ENCODE peak calls at places on chromosomes 5 and 9, in six cellular contexts. One of them, this sample, is unnamed.

GRCh38 chr5:147892696-147893296 is 13.5 kb downstream of the C5orf46 start:
- DNase-seq in GM23248: no peak
- DNase-seq in PC-3: peak; percentile 99
- DNase-seq in HCT116: peak; percentile 16
- DNase-seq in SK-N-SH: no peak
- DNase-seq in neural progenitor cell: peak; percentile 3
- DNase-seq in this sample: no peak

GRCh38 chr9:89528131-89528530 is 30.2 kb upstream of the SEMA4D start:
- DNase-seq in PC-3: no peak
- DNase-seq in HCT116: no peak
- DNase-seq in neural progenitor cell: no peak
- DNase-seq in GM23248: no peak
- DNase-seq in SK-N-SH: no peak
- DNase-seq in this sample: no peak

GRCh38 chr5:143229426-143229895 is 174.0 kb downstream of the NR3C1 start:
- DNase-seq in HCT116: no peak
- DNase-seq in GM23248: no peak
- DNase-seq in neural progenitor cell: peak; percentile 10
- DNase-seq in SK-N-SH: no peak
- DNase-seq in PC-3: no peak
- DNase-seq in this sample: peak; percentile 46

GRCh38 chr5:142000176-142000575 is 12.7 kb downstream of the GNPDA1 start:
- DNase-seq in PC-3: no peak
- DNase-seq in SK-N-SH: no peak
- DNase-seq in GM23248: no peak
- DNase-seq in neural progenitor cell: no peak
- DNase-seq in HCT116: no peak
- DNase-seq in this sample: no peak

GRCh38 chr5:172950176-172950965 is 8.9 kb upstream of the RPL26L1 start:
- DNase-seq in PC-3: no peak
- DNase-seq in SK-N-SH: no peak
- DNase-seq in HCT116: no peak
- DNase-seq in GM23248: no peak
- DNase-seq in neural progenitor cell: no peak
- DNase-seq in this sample: no peak

GRCh38 chr9:97859346-97859745 is 6.3 kb downstream of the FOXE1 start:
- DNase-seq in GM23248: no peak
- DNase-seq in neural progenitor cell: no peak
- DNase-seq in SK-N-SH: no peak
- DNase-seq in HCT116: no peak
- DNase-seq in PC-3: no peak
- DNase-seq in this sample: no peak

GRCh38 chr5:176870110-176870591 is 29.0 kb downstream of the HK3 start:
- DNase-seq in neural progenitor cell: peak; percentile 87
- DNase-seq in HCT116: peak; percentile 57
- DNase-seq in PC-3: peak; percentile 47
- DNase-seq in GM23248: peak; percentile 73
- DNase-seq in SK-N-SH: peak; percentile 84
- DNase-seq in this sample: peak; percentile 9

GRCh38 chr9:126504977-126505455 is 108.7 kb upstream of the LMX1B start:
- DNase-seq in neural progenitor cell: no peak
- DNase-seq in GM23248: no peak
- DNase-seq in HCT116: no peak
- DNase-seq in SK-N-SH: no peak
- DNase-seq in PC-3: no peak
- DNase-seq in this sample: no peak

GRCh38 chr9:136643596-136644342 is 18.9 kb upstream of the EGFL7 start:
- DNase-seq in HCT116: no peak
- DNase-seq in GM23248: no peak
- DNase-seq in PC-3: no peak
- DNase-seq in SK-N-SH: no peak
- DNase-seq in neural progenitor cell: peak; percentile 45
- DNase-seq in this sample: no peak

GRCh38 chr9:121861501-121862180 is 210.2 kb downstream of the DAB2IP start:
- DNase-seq in HCT116: peak; percentile 31
- DNase-seq in PC-3: peak; percentile 32
- DNase-seq in neural progenitor cell: peak; percentile 72
- DNase-seq in GM23248: peak; percentile 50
- DNase-seq in SK-N-SH: peak; percentile 61
- DNase-seq in this sample: no peak

GRCh38 chr9:74953235-74953741 is 576 bp upstream of the C9orf40 start:
- DNase-seq in HCT116: no peak
- DNase-seq in neural progenitor cell: peak; percentile 12
- DNase-seq in GM23248: peak; percentile 69
- DNase-seq in SK-N-SH: no peak
- DNase-seq in PC-3: no peak
- DNase-seq in this sample: no peak

GRCh38 chr9:5920860-5921328 is 30.2 kb downstream of the MLANA start:
- DNase-seq in SK-N-SH: no peak
- DNase-seq in neural progenitor cell: no peak
- DNase-seq in HCT116: no peak
- DNase-seq in GM23248: peak; percentile 82
- DNase-seq in PC-3: no peak
- DNase-seq in this sample: no peak

GRCh38 chr9:122164286-122164685 is 4.6 kb downstream of the MORN5 start:
- DNase-seq in HCT116: no peak
- DNase-seq in SK-N-SH: no peak
- DNase-seq in GM23248: no peak
- DNase-seq in PC-3: no peak
- DNase-seq in neural progenitor cell: no peak
- DNase-seq in this sample: no peak

GRCh38 chr5:143147918-143148317 is 255.6 kb downstream of the NR3C1 start:
- DNase-seq in neural progenitor cell: no peak
- DNase-seq in PC-3: no peak
- DNase-seq in HCT116: no peak
- DNase-seq in SK-N-SH: no peak
- DNase-seq in GM23248: no peak
- DNase-seq in this sample: no peak

GRCh38 chr5:38681024-38681805 is 124.8 kb upstream of the LIFR start:
- DNase-seq in GM23248: no peak
- DNase-seq in neural progenitor cell: no peak
- DNase-seq in PC-3: no peak
- DNase-seq in SK-N-SH: no peak
- DNase-seq in HCT116: no peak
- DNase-seq in this sample: no peak

GRCh38 chr5:110865400-110866094 is 126.7 kb downstream of the SLC25A46 start:
- DNase-seq in HCT116: peak; percentile 22
- DNase-seq in SK-N-SH: peak; percentile 34
- DNase-seq in PC-3: peak; percentile 68
- DNase-seq in neural progenitor cell: peak; percentile 72
- DNase-seq in GM23248: peak; percentile 51
- DNase-seq in this sample: peak; percentile 41

GRCh38 chr9:69173891-69174644 is at the start of gene TJP2:
- DNase-seq in neural progenitor cell: peak; percentile 85
- DNase-seq in GM23248: peak; percentile 83
- DNase-seq in HCT116: no peak
- DNase-seq in SK-N-SH: peak; percentile 87
- DNase-seq in PC-3: no peak
- DNase-seq in this sample: peak; percentile 76

GRCh38 chr9:131713016-131713415 is 26.9 kb downstream of the RAPGEF1 start:
- DNase-seq in SK-N-SH: no peak
- DNase-seq in GM23248: no peak
- DNase-seq in HCT116: no peak
- DNase-seq in PC-3: no peak
- DNase-seq in neural progenitor cell: no peak
- DNase-seq in this sample: no peak

GRCh38 chr5:139919308-139919707 is 123.7 kb downstream of the PSD2 start:
- DNase-seq in GM23248: peak; percentile 54
- DNase-seq in PC-3: no peak
- DNase-seq in SK-N-SH: no peak
- DNase-seq in neural progenitor cell: no peak
- DNase-seq in HCT116: no peak
- DNase-seq in this sample: no peak

GRCh38 chr9:10265102-10265708 is 347.6 kb downstream of the PTPRD start:
- DNase-seq in neural progenitor cell: no peak
- DNase-seq in SK-N-SH: no peak
- DNase-seq in HCT116: no peak
- DNase-seq in GM23248: peak; percentile 33
- DNase-seq in PC-3: peak; percentile 20
- DNase-seq in this sample: no peak

GRCh38 chr9:20255052-20255451 is 367.2 kb downstream of the MLLT3 start:
- DNase-seq in GM23248: no peak
- DNase-seq in PC-3: no peak
- DNase-seq in SK-N-SH: peak; percentile 45
- DNase-seq in neural progenitor cell: no peak
- DNase-seq in HCT116: no peak
- DNase-seq in this sample: no peak

GRCh38 chr5:71873202-71873601 is 154.1 kb downstream of the CARTPT start:
- DNase-seq in GM23248: no peak
- DNase-seq in HCT116: no peak
- DNase-seq in neural progenitor cell: no peak
- DNase-seq in PC-3: no peak
- DNase-seq in SK-N-SH: no peak
- DNase-seq in this sample: no peak

GRCh38 chr9:98861881-98862501 is 54.5 kb downstream of the GALNT12 start:
- DNase-seq in neural progenitor cell: no peak
- DNase-seq in PC-3: peak; percentile 93
- DNase-seq in HCT116: no peak
- DNase-seq in GM23248: peak; percentile 99
- DNase-seq in SK-N-SH: no peak
- DNase-seq in this sample: no peak

GRCh38 chr9:8600914-8601680 is 801.5 kb upstream of the DMAC1 start:
- DNase-seq in neural progenitor cell: no peak
- DNase-seq in PC-3: no peak
- DNase-seq in SK-N-SH: no peak
- DNase-seq in GM23248: no peak
- DNase-seq in HCT116: no peak
- DNase-seq in this sample: no peak

GRCh38 chr5:50965621-50966362 is 299.4 kb downstream of the PARP8 start:
- DNase-seq in neural progenitor cell: peak; percentile 59
- DNase-seq in HCT116: no peak
- DNase-seq in PC-3: no peak
- DNase-seq in SK-N-SH: peak; percentile 40
- DNase-seq in GM23248: no peak
- DNase-seq in this sample: no peak

GRCh38 chr5:129743541-129744187 is 4.2 kb upstream of the MINAR2 start:
- DNase-seq in SK-N-SH: no peak
- DNase-seq in GM23248: no peak
- DNase-seq in neural progenitor cell: peak; percentile 29
- DNase-seq in PC-3: no peak
- DNase-seq in HCT116: no peak
- DNase-seq in this sample: no peak

GRCh38 chr5:172910828-172911627 is 48.2 kb upstream of the RPL26L1 start:
- DNase-seq in neural progenitor cell: peak; percentile 31
- DNase-seq in SK-N-SH: peak; percentile 75
- DNase-seq in GM23248: peak; percentile 95
- DNase-seq in PC-3: peak; percentile 51
- DNase-seq in HCT116: peak; percentile 21
- DNase-seq in this sample: no peak

GRCh38 chr9:72856985-72857631 is 95.7 kb downstream of the ALDH1A1 start:
- DNase-seq in GM23248: peak; percentile 78
- DNase-seq in SK-N-SH: peak; percentile 18
- DNase-seq in PC-3: peak; percentile 65
- DNase-seq in HCT116: peak; percentile 65
- DNase-seq in neural progenitor cell: peak; percentile 46
- DNase-seq in this sample: peak; percentile 72

GRCh38 chr5:173829826-173830225 is 58.3 kb upstream of the CPEB4 start:
- DNase-seq in SK-N-SH: no peak
- DNase-seq in neural progenitor cell: no peak
- DNase-seq in PC-3: peak; percentile 80
- DNase-seq in HCT116: no peak
- DNase-seq in GM23248: peak; percentile 76
- DNase-seq in this sample: no peak

GRCh38 chr9:124812401-124813016 is 35.6 kb downstream of the OLFML2A start:
- DNase-seq in SK-N-SH: peak; percentile 51
- DNase-seq in neural progenitor cell: peak; percentile 16
- DNase-seq in PC-3: peak; percentile 84
- DNase-seq in GM23248: peak; percentile 97
- DNase-seq in HCT116: peak; percentile 84
- DNase-seq in this sample: no peak

GRCh38 chr5:55665065-55665464 is 47.1 kb downstream of the SLC38A9 start:
- DNase-seq in PC-3: no peak
- DNase-seq in HCT116: no peak
- DNase-seq in GM23248: peak; percentile 74
- DNase-seq in neural progenitor cell: no peak
- DNase-seq in SK-N-SH: no peak
- DNase-seq in this sample: no peak

GRCh38 chr5:57784106-57784505 is 301.5 kb upstream of the ACTBL2 start:
- DNase-seq in GM23248: peak; percentile 51
- DNase-seq in neural progenitor cell: no peak
- DNase-seq in PC-3: no peak
- DNase-seq in HCT116: no peak
- DNase-seq in SK-N-SH: no peak
- DNase-seq in this sample: no peak

GRCh38 chr5:15585128-15585527 is 85.1 kb downstream of the FBXL7 start:
- DNase-seq in PC-3: no peak
- DNase-seq in SK-N-SH: no peak
- DNase-seq in neural progenitor cell: no peak
- DNase-seq in GM23248: peak; percentile 49
- DNase-seq in HCT116: no peak
- DNase-seq in this sample: no peak

DNA sequence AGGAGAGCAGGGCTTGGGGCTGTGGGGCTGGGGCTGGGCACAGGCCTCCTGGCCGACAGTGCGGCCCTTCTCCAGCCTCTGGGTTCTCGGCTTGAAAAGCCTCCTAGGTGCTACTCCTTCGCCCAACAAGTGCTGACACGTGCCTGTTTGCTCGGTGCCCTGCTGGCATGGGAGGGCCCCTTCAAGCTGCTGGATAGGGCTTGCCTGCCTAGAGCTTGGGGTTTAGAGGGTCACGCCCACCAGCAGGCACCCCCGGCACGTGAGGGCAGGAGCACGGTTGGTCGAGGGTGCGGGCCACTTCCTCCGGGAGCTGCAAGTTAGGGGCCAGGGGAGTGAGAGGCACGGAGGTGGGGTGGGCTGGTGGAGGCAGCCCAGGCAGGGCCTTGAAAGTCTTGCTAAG is 106.2 kb downstream of the RXRA start:
- DNase-seq in PC-3: no peak
- DNase-seq in HCT116: no peak
- DNase-seq in neural progenitor cell: no peak
- DNase-seq in SK-N-SH: no peak
- DNase-seq in GM23248: peak; percentile 18
- DNase-seq in this sample: no peak
- H3K9ac ChIP-seq in PC-3: no peak overlapping the region
- H3K9ac ChIP-seq in HCT116: no peak overlapping the region
- H3K9ac ChIP-seq in neural progenitor cell: no peak overlapping the region
- H3K9ac ChIP-seq in SK-N-SH: no peak overlapping the region
- H3K9ac ChIP-seq in GM23248: peak overlapping the region; percentile 49
- H3K9ac ChIP-seq in this sample: no peak overlapping the region

GRCh38 chr5:138611295-138612220 is 36.4 kb upstream of the HSPA9 start:
- DNase-seq in GM23248: peak; percentile 26
- DNase-seq in PC-3: no peak
- DNase-seq in HCT116: no peak
- DNase-seq in SK-N-SH: peak; percentile 77
- DNase-seq in neural progenitor cell: peak; percentile 69
- DNase-seq in this sample: no peak
- TF ChIP-seq EZH2phosphoT487 in GM23248: no peak
- TF ChIP-seq EZH2phosphoT487 in PC-3: no peak
- TF ChIP-seq EZH2phosphoT487 in HCT116: no peak
- TF ChIP-seq EZH2phosphoT487 in SK-N-SH: no peak
- TF ChIP-seq EZH2phosphoT487 in neural progenitor cell: no peak
- TF ChIP-seq EZH2phosphoT487 in this sample: no peak

GRCh38 chr5:20536813-20537212 is 548.8 kb upstream of the CDH18 start:
- DNase-seq in HCT116: no peak
- DNase-seq in GM23248: no peak
- DNase-seq in PC-3: no peak
- DNase-seq in neural progenitor cell: no peak
- DNase-seq in SK-N-SH: no peak
- DNase-seq in this sample: no peak
- H3K9ac ChIP-seq in HCT116: no peak overlapping the region
- H3K9ac ChIP-seq in GM23248: no peak overlapping the region
- H3K9ac ChIP-seq in PC-3: no peak overlapping the region
- H3K9ac ChIP-seq in neural progenitor cell: no peak overlapping the region
- H3K9ac ChIP-seq in SK-N-SH: no peak overlapping the region
- H3K9ac ChIP-seq in this sample: no peak overlapping the region

GRCh38 chr5:65802820-65803219 is 80.8 kb downstream of the NLN start:
- DNase-seq in GM23248: no peak
- DNase-seq in SK-N-SH: no peak
- DNase-seq in HCT116: no peak
- DNase-seq in neural progenitor cell: no peak
- DNase-seq in PC-3: no peak
- DNase-seq in this sample: no peak
- TF ChIP-seq EZH2phosphoT487 in GM23248: no peak
- TF ChIP-seq EZH2phosphoT487 in SK-N-SH: no peak
- TF ChIP-seq EZH2phosphoT487 in HCT116: no peak
- TF ChIP-seq EZH2phosphoT487 in neural progenitor cell: no peak
- TF ChIP-seq EZH2phosphoT487 in PC-3: no peak
- TF ChIP-seq EZH2phosphoT487 in this sample: no peak